ENCODE peak calls at places on chromosomes 3 and 15, in seven cellular contexts. L, M, J, G, C, X and R are unnamed samples. For H3K4me1, the result is how much of the 10 kb centered on the place peaks cover.

GRCh38 chr15:31362121-31362520 is 35.5 kb downstream of the KLF13 start:
- DNase-seq in L (no peak), M (no peak), J (no peak), G (no peak), C (no peak), X (no peak), R (no peak)

GRCh38 chr3:124877617-124878016 is 9.5 kb downstream of the ITGB5 start:
- DNase-seq in L (no peak), M (no peak), J (no peak), G (no peak), C (no peak), X (no peak), R (no peak)

GRCh38 chr15:49430046-49430445 is 7.0 kb downstream of the FGF7 start:
- DNase-seq in L (no peak), M (no peak), J (no peak), G (no peak), C (no peak), X (no peak), R (no peak)

GRCh38 chr15:75007216-75007615 is 11.9 kb downstream of the SCAMP5 start:
- DNase-seq in L (no peak), M (no peak), J (no peak), G (no peak), C (no peak), X (no peak), R (no peak)

GRCh38 chr3:50542177-50543034 is 25.1 kb downstream of the C3orf18 start:
- DNase-seq in L (peak), M (peak), J (peak), G (peak), C (peak), X (peak), R (peak)

GRCh38 chr3:189995129-189995528 is 125.6 kb downstream of the P3H2 start:
- DNase-seq in L (no peak), M (no peak), J (no peak), G (no peak), C (peak), X (peak), R (peak)

GRCh38 chr3:66729685-66730393 is 229.0 kb upstream of the LRIG1 start:
- DNase-seq in L (no peak), M (no peak), J (no peak), G (no peak), C (no peak), X (no peak), R (no peak)

GRCh38 chr3:135348698-135349097 is 553.6 kb downstream of the EPHB1 start:
- DNase-seq in L (no peak), M (no peak), J (no peak), G (no peak), C (no peak), X (no peak), R (no peak)

GRCh38 chr3:9298236-9298635 is 48.8 kb upstream of the SRGAP3 start:
- DNase-seq in L (no peak), M (no peak), J (peak), G (peak), C (peak), X (peak), R (no peak)

GRCh38 chr3:123390865-123391613 is 57.9 kb downstream of the ADCY5 start:
- DNase-seq in L (no peak), M (no peak), J (peak), G (no peak), C (no peak), X (peak), R (no peak)

GRCh38 chr3:13842226-13842625 is 37.6 kb downstream of the WNT7A start:
- DNase-seq in L (no peak), M (no peak), J (no peak), G (no peak), C (no peak), X (no peak), R (no peak)

GRCh38 chr3:24101676-24102168 is 156.6 kb downstream of the NR1D2 start:
- DNase-seq in L (no peak), M (no peak), J (peak), G (peak), C (no peak), X (peak), R (no peak)

GRCh38 chr3:141737108-141737507 is 990 bp upstream of the RNF7 start:
- DNase-seq in L (no peak), M (no peak), J (no peak), G (no peak), C (no peak), X (no peak), R (no peak)

GRCh38 chr3:63413523-63413922 is 135.4 kb downstream of the SYNPR start:
- DNase-seq in L (no peak), M (no peak), J (no peak), G (no peak), C (no peak), X (peak), R (no peak)

GRCh38 chr15:78671626-78672211 is 30.7 kb upstream of the CHRNB4 start:
- DNase-seq in L (no peak), M (no peak), J (no peak), G (no peak), C (no peak), X (no peak), R (peak)

GRCh38 chr3:18127864-18128185 is 297.3 kb downstream of the SATB1 start:
- DNase-seq in L (no peak), M (no peak), J (no peak), G (no peak), C (no peak), X (no peak), R (no peak)

GRCh38 chr15:81829918-81830317 is 215.9 kb downstream of the MEX3B start:
- DNase-seq in L (no peak), M (no peak), J (no peak), G (no peak), C (no peak), X (no peak), R (no peak)

GRCh38 chr3:10702961-10703740 is 112.9 kb upstream of the SLC6A11 start:
- DNase-seq in L (peak), M (peak), J (peak), G (peak), C (no peak), X (no peak), R (peak)

GRCh38 chr3:182305881-182306665 is 487.2 kb upstream of the ATP11B start:
- DNase-seq in L (no peak), M (no peak), J (no peak), G (no peak), C (no peak), X (no peak), R (no peak)

GRCh38 chr15:85891470-85891869 is 96.7 kb upstream of the KLHL25 start:
- DNase-seq in L (no peak), M (no peak), J (no peak), G (no peak), C (no peak), X (no peak), R (no peak)

GRCh38 chr3:171200052-171201029 is 173.8 kb upstream of the SLC2A2 start:
- DNase-seq in L (no peak), M (no peak), J (no peak), G (no peak), C (no peak), X (peak), R (no peak)

GRCh38 chr3:81043009-81043408 is 718.4 kb downstream of the GBE1 start:
- DNase-seq in L (no peak), M (no peak), J (no peak), G (no peak), C (no peak), X (no peak), R (no peak)

GRCh38 chr3:100748220-100748619 is 38.9 kb downstream of the TFG start:
- DNase-seq in L (no peak), M (no peak), J (no peak), G (no peak), C (no peak), X (no peak), R (no peak)

GRCh38 chr3:55180936-55181535 is 253.2 kb upstream of the LRTM1 start:
- DNase-seq in L (no peak), M (no peak), J (peak), G (peak), C (no peak), X (no peak), R (peak)

GRCh38 chr15:90394702-90395442 is 6.8 kb downstream of the IQGAP1 start:
- DNase-seq in L (no peak), M (no peak), J (no peak), G (no peak), C (no peak), X (no peak), R (no peak)
- H3K4me1 ChIP-seq in L (under half), M (under half), J (under half), G (under half), C (under half), X (under half), R (under half)

DNA sequence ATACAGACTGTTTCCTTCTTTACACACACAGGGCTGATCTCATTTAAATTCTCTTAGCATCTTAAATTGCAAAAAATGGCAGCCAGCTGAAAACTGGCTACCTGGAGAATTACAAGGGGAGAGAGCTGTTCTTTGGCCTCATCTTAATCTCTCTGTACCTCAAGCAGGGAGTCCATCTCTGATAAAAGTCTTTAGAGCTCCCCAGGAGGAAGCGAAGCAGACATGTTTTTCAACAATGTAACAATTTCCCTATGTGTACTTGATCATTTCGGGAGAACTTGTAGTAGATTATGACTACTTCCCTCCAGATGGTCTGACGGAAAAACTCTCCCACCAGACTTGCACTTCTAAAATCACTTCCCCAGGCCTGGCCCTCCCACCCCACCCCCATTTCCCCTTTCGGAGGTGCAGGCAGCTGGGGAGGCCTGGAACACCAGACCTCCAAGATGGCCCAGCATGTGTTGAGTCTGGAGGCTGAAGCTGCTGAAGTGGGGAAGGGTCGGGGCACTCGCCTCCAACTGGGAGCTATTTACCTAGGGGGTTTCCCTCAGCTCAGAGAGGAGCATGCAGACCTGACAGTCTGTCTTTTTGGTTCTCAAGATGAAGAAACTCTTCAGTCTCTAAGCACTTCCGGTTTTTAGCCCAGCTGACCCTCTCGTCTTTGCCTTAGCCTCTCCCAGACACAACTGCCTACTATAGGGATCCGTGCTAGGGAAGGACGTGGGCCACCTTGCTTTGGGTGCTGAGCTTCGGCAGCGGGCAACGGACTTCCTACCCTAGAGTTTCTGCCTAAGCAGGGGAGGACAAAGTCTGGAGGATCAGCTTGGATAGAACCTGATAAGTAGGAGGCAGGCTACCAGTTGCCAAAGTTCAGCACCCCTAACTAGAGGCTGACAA is 164.0 kb upstream of the TBL1XR1 start:
- DNase-seq in L (no peak), M (no peak), J (no peak), G (no peak), C (no peak), X (no peak), R (no peak)
- H3K4me3 ChIP-seq in L (no peak), M (no peak), J (no peak), G (no peak), C (no peak), X (peak), R (no peak)

GRCh38 chr15:90364251-90364650 is 12.2 kb downstream of the ZNF774 start:
- DNase-seq in L (no peak), M (no peak), J (peak), G (peak), C (peak), X (peak), R (no peak)
- H3K9ac ChIP-seq in L (no peak), M (no peak), J (peak), G (no peak), C (no peak), X (peak), R (no peak)

GRCh38 chr3:186734095-186734494 is 16.9 kb downstream of the KNG1 start:
- DNase-seq in L (no peak), M (no peak), J (no peak), G (no peak), C (no peak), X (no peak), R (no peak)
- H3K4me1 ChIP-seq in L (under half), M (under half), J (under half), G (under half), C (under half), X (under half), R (under half)

DNA sequence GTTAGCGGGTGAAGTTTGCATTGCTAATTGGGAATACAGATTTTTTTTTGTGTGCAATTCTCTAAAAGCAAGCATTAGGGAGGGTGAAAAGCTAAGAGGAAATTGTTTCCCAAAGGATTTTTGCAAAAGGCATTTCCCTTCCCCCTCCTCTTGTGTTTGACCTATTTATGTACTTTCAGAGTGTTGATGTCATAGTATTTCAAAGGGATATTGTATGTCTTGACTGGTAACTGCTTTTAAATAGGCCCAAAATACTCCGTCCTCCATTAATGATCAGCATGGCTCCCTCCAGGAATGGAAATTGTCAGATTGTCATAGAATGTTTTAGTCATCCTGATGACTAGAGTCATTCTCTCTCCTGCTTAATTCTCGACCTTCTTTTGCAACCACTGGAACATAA is 32.4 kb downstream of the TRIM71 start:
- DNase-seq in L (no peak), M (no peak), J (peak), G (no peak), C (no peak), X (no peak), R (no peak)
- H3K4me3 ChIP-seq in L (no peak), M (no peak), J (no peak), G (no peak), C (no peak), X (no peak), R (no peak)

DNA sequence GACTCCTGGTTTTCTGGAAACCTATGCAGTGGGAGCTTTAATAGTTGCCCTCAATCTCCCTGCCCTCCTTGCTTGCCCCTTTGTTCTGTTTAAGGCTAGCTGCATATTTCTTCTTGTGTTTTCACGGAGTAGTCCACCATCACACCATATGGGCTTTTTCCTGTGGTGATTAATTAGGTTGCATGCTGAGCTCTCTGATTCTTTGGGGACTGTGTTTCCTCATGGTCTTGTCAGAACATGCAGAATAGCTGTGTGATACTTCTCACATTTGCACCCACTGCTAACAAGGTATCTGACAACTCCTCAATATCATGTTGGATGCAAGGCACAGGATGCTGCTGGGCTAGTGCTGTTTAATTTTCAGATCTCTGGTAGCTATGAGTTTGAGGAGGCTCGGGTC is 139.6 kb downstream of the PTPRG start:
- DNase-seq in L (no peak), M (no peak), J (no peak), G (no peak), C (no peak), X (no peak), R (no peak)
- H3K9ac ChIP-seq in L (no peak), M (no peak), J (no peak), G (no peak), C (no peak), X (no peak), R (no peak)

GRCh38 chr15:89113263-89113662 is 25.0 kb downstream of the ABHD2 start:
- DNase-seq in L (no peak), M (no peak), J (no peak), G (no peak), C (no peak), X (no peak), R (no peak)
- H3K4me1 ChIP-seq in L (under half), M (under half), J (under half), G (under half), C (under half), X (under half), R (under half)

GRCh38 chr3:71875461-71875947 is 90.6 kb upstream of the PROK2 start:
- DNase-seq in L (peak), M (peak), J (peak), G (peak), C (peak), X (peak), R (peak)

GRCh38 chr3:71873093-71873611 is 88.2 kb upstream of the PROK2 start:
- DNase-seq in L (no peak), M (no peak), J (no peak), G (no peak), C (no peak), X (no peak), R (no peak)

GRCh38 chr3:71874618-71875017 is 89.7 kb upstream of the PROK2 start:
- DNase-seq in L (no peak), M (no peak), J (no peak), G (no peak), C (no peak), X (no peak), R (no peak)

GRCh38 chr3:71870966-71871512 is 86.1 kb upstream of the PROK2 start:
- DNase-seq in L (no peak), M (no peak), J (no peak), G (no peak), C (no peak), X (no peak), R (no peak)

DNA sequence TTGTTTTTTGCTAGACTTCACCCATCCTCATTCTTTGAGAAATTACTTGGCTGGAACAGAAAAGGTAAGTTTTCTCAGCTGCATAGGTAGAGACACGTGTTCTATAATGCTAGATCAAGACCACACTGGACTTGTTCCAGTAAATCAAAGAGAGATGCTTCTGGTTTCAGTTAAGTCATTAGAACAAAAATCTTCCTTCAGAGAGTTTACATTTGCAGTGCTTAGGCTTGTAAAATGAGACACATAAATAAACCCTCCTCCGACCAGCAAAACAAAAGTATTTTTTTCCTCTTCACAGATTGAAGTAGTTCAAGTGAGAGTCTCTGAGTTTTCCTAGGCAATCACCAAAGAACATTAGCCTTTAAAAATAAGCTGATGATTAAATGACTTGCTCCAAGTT is 87.3 kb upstream of the PROK2 start:
- DNase-seq in L (no peak), M (no peak), J (no peak), G (no peak), C (no peak), X (no peak), R (no peak)
- H3K4me3 ChIP-seq in L (no peak), M (no peak), J (no peak), G (no peak), C (no peak), X (no peak), R (no peak)

GRCh38 chr15:99720533-99720932 is 12.7 kb downstream of the LYSMD4 start:
- DNase-seq in L (no peak), M (no peak), J (no peak), G (no peak), C (no peak), X (no peak), R (no peak)

GRCh38 chr15:99718421-99718820 is 14.8 kb downstream of the LYSMD4 start:
- DNase-seq in L (no peak), M (no peak), J (no peak), G (no peak), C (no peak), X (no peak), R (no peak)

GRCh38 chr15:99719096-99719541 is 14.1 kb downstream of the LYSMD4 start:
- DNase-seq in L (no peak), M (no peak), J (peak), G (peak), C (peak), X (peak), R (no peak)

GRCh38 chr15:99716540-99716939 is 16.7 kb downstream of the LYSMD4 start:
- DNase-seq in L (no peak), M (no peak), J (no peak), G (no peak), C (no peak), X (no peak), R (no peak)

DNA sequence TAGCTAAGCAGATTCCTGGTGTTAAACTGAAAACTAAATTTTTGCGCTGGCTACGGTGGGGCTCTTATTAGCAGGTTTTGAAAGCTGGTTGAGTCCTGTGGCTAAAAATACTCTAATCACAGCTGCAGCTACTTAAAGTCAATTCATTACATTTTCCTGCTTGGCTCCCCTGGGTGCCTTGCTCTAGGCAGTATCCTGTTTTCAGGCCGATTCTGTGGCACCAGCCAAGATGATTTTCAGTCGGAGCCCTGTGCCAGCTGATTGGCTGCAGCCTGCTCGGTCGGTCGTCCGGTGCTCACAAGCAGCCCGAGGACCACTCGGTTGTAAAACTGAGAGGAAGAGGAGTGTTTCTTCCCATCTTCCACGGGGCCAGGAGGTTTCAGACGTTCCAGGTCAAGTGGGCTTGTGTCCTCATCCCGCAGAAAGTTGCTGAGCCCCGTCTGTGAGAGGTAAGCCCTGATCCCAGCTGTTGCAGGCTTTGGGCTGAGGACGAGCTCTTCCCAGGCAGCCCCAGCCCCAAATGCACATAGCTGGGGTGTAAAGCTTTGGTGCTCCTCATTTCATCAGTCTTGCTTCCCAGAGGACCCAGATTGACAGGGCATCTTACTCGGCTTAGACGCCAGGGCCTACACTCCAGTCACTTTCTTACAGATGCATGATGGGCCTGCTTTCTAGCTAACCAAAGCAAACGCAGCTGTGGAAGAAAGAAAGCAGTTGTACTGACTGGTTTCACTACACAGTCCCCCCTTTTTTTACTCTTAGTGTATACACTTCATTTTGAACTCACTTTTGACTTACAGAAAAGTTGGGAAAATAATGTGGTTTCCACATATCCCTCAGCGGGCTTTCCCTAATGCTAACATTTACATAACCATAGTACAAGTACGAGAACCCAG is 15.9 kb downstream of the LYSMD4 start:
- DNase-seq in L (no peak), M (no peak), J (no peak), G (no peak), C (no peak), X (no peak), R (no peak)
- H3K9ac ChIP-seq in L (no peak), M (no peak), J (no peak), G (no peak), C (no peak), X (no peak), R (no peak)